ENCODE peak calls at places on chromosomes 4 and X, in four cellular contexts. One of them, this sample, is unnamed.

GRCh38 chr4:54539500-54540029 is 118.2 kb upstream of the KIT start:
- DNase-seq in H9: peak
- DNase-seq in neuronal stem cell: peak
- DNase-seq in IMR-90: peak
- DNase-seq in this sample: peak

GRCh38 chr4:82125863-82126297 is 247.9 kb downstream of the HNRNPD start:
- DNase-seq in IMR-90: no peak
- DNase-seq in neuronal stem cell: no peak
- DNase-seq in H9: no peak
- DNase-seq in this sample: no peak

GRCh38 chrX:50609796-50610195 is 139.2 kb upstream of the DGKK start:
- DNase-seq in neuronal stem cell: no peak
- DNase-seq in IMR-90: peak
- DNase-seq in H9: no peak
- DNase-seq in this sample: no peak

GRCh38 chr4:116913451-116913850 is 171.9 kb downstream of the TRAM1L1 start:
- DNase-seq in IMR-90: no peak
- DNase-seq in neuronal stem cell: no peak
- DNase-seq in H9: no peak
- DNase-seq in this sample: no peak

GRCh38 chr4:94538229-94538628 is 86.5 kb downstream of the PDLIM5 start:
- DNase-seq in neuronal stem cell: no peak
- DNase-seq in H9: no peak
- DNase-seq in IMR-90: no peak
- DNase-seq in this sample: no peak

GRCh38 chr4:143406523-143406922 is 69.8 kb downstream of the GAB1 start:
- DNase-seq in IMR-90: no peak
- DNase-seq in neuronal stem cell: no peak
- DNase-seq in H9: no peak
- DNase-seq in this sample: no peak

GRCh38 chr4:26048378-26048882 is 134.4 kb downstream of the SMIM20 start:
- DNase-seq in H9: no peak
- DNase-seq in IMR-90: peak
- DNase-seq in neuronal stem cell: no peak
- DNase-seq in this sample: no peak

GRCh38 chrX:39626749-39627148 is 471.0 kb downstream of the BCOR start:
- DNase-seq in H9: no peak
- DNase-seq in IMR-90: no peak
- DNase-seq in neuronal stem cell: no peak
- DNase-seq in this sample: no peak

GRCh38 chrX:65928522-65928921 is 111.4 kb downstream of the VSIG4 start:
- DNase-seq in H9: no peak
- DNase-seq in IMR-90: no peak
- DNase-seq in neuronal stem cell: no peak
- DNase-seq in this sample: no peak

GRCh38 chr4:137994858-137995257 is 247.3 kb downstream of the SLC7A11 start:
- DNase-seq in H9: no peak
- DNase-seq in neuronal stem cell: no peak
- DNase-seq in IMR-90: peak
- DNase-seq in this sample: no peak

GRCh38 chrX:38275615-38276014 is 51.7 kb downstream of the RPGR start:
- DNase-seq in IMR-90: peak
- DNase-seq in H9: no peak
- DNase-seq in neuronal stem cell: no peak
- DNase-seq in this sample: no peak

DNA sequence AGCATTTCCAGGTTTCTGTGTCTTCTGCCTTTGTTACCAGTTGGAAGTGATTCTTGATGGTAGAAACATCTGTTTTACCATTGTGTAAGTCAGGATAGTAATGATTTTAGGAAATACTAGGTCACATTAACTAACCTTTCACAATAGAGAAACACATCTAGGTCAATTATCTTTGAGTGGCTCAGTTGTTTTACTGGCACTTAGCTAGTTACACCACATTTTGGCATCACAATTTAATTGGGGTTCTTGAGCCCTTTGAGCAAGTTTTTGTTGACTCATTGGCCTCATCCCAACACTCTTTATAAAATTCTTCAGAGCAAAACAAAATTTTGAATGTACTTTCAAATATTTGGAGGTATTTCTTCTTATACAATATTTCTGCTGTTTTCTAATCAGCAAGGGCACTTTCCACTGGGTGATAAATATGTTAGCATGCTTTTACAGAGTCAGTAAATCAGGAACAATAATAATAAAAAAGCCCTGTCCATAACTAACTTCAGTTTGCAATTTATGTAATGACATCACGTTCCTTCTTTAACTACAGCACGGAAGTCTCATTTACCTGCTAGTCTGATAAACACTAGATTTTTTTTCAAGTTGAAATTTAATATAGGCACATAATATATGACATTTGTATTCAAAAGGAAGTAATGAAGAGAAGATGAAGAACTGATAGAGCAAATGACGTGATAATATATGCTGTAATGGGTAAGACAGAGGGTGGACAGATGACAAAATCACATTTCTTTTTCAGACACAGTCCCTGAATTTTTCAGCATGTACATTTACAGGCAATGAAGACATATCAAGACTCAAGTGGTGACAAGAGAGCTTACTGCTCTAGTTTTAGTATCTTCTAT is 64.9 kb upstream of the GK2 start:
- DNase-seq in neuronal stem cell: no peak
- DNase-seq in IMR-90: no peak
- DNase-seq in H9: no peak
- DNase-seq in this sample: no peak
- H4K8ac ChIP-seq in neuronal stem cell: no peak
- H4K8ac ChIP-seq in IMR-90: no peak
- H4K8ac ChIP-seq in H9: no peak
- H4K8ac ChIP-seq in this sample: no peak

GRCh38 chr4:41361831-41362646 is 105.3 kb downstream of the UCHL1 start:
- DNase-seq in IMR-90: no peak
- DNase-seq in neuronal stem cell: no peak
- DNase-seq in H9: peak
- DNase-seq in this sample: peak

GRCh38 chr4:41359836-41360213 is 103.1 kb downstream of the UCHL1 start:
- DNase-seq in H9: peak
- DNase-seq in IMR-90: no peak
- DNase-seq in neuronal stem cell: no peak
- DNase-seq in this sample: peak

GRCh38 chr4:41362647-41363383 is 106.1 kb downstream of the UCHL1 start:
- DNase-seq in neuronal stem cell: no peak
- DNase-seq in IMR-90: no peak
- DNase-seq in H9: peak
- DNase-seq in this sample: peak

GRCh38 chr4:41360214-41360910 is 103.6 kb downstream of the UCHL1 start:
- DNase-seq in neuronal stem cell: peak
- DNase-seq in H9: peak
- DNase-seq in IMR-90: peak
- DNase-seq in this sample: peak

GRCh38 chr4:41360911-41361830 is 104.4 kb downstream of the UCHL1 start:
- DNase-seq in H9: peak
- DNase-seq in IMR-90: no peak
- DNase-seq in neuronal stem cell: no peak
- DNase-seq in this sample: peak
- H3K23ac ChIP-seq in H9: no peak
- H3K23ac ChIP-seq in IMR-90: peak
- H3K23ac ChIP-seq in neuronal stem cell: peak
- H3K23ac ChIP-seq in this sample: peak

GRCh38 chrX:259692-260355 is 21.4 kb upstream of the PLCXD1 start:
- DNase-seq in H9: peak
- DNase-seq in neuronal stem cell: no peak
- DNase-seq in IMR-90: no peak
- DNase-seq in this sample: no peak

GRCh38 chrX:264634-265455 is 16.3 kb upstream of the PLCXD1 start:
- DNase-seq in neuronal stem cell: no peak
- DNase-seq in H9: no peak
- DNase-seq in IMR-90: no peak
- DNase-seq in this sample: no peak

GRCh38 chrX:261858-262390 is 19.3 kb upstream of the PLCXD1 start:
- DNase-seq in IMR-90: no peak
- DNase-seq in neuronal stem cell: no peak
- DNase-seq in H9: no peak
- DNase-seq in this sample: peak

GRCh38 chrX:261167-261857 is 19.9 kb upstream of the PLCXD1 start:
- DNase-seq in neuronal stem cell: no peak
- DNase-seq in H9: peak
- DNase-seq in IMR-90: peak
- DNase-seq in this sample: peak

GRCh38 chrX:262391-262909 is 18.7 kb upstream of the PLCXD1 start:
- DNase-seq in IMR-90: no peak
- DNase-seq in H9: no peak
- DNase-seq in neuronal stem cell: no peak
- DNase-seq in this sample: no peak
- H4K8ac ChIP-seq in IMR-90: no peak
- H4K8ac ChIP-seq in H9: no peak
- H4K8ac ChIP-seq in neuronal stem cell: no peak
- H4K8ac ChIP-seq in this sample: no peak

DNA sequence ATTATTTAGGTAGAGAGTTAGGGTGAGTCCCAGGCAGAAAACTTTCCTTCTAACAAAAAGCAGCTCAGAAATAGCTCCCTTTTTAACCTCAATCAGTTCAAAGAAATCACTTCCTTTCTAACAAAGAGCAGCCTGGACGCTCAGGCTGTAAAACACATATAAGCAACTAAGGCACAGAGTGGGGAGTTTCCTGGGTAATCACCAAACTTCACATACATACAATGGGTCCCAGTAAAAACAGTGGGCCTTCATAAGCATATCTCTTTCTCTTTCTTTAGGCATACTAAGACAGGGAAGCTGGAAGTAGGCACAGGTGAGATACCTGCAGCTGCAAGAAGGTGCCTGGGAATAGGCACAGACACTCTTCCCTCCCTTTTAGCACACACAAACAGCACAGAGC is 4.9 kb upstream of the NAF1 start:
- DNase-seq in H9: no peak
- DNase-seq in neuronal stem cell: no peak
- DNase-seq in IMR-90: no peak
- DNase-seq in this sample: peak
- H3K23ac ChIP-seq in H9: no peak
- H3K23ac ChIP-seq in neuronal stem cell: no peak
- H3K23ac ChIP-seq in IMR-90: no peak
- H3K23ac ChIP-seq in this sample: no peak

DNA sequence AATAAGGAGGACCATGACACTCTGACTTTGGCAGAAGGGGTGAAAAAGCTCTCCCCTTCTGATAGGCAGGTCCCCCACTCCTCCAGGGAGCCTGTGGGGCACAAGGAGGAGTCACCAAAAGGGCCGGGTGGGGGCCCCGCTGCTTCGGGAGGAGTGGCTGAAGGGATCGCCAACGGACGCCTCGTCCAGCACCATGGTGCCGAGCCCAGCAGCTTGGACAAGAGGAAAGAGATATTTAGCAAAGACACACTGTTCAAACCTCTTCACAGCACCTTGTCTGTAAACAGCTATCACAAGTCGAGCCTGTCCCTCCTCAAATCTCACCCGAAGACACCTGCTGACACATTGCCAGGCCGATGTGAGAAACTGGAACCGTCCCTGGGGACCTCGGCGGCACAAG is 105.6 kb downstream of the STOX2 start:
- DNase-seq in H9: no peak
- DNase-seq in IMR-90: no peak
- DNase-seq in neuronal stem cell: no peak
- DNase-seq in this sample: no peak
- H4K8ac ChIP-seq in H9: no peak
- H4K8ac ChIP-seq in IMR-90: no peak
- H4K8ac ChIP-seq in neuronal stem cell: no peak
- H4K8ac ChIP-seq in this sample: no peak

GRCh38 chr4:15654556-15655222 is 468 bp downstream of the FBXL5 start:
- DNase-seq in H9: peak
- DNase-seq in neuronal stem cell: no peak
- DNase-seq in IMR-90: peak
- DNase-seq in this sample: peak

GRCh38 chr4:15657366-15657765 is 2.2 kb upstream of the FBXL5 start:
- DNase-seq in H9: no peak
- DNase-seq in neuronal stem cell: no peak
- DNase-seq in IMR-90: no peak
- DNase-seq in this sample: no peak

GRCh38 chr4:15656038-15656470 is 897 bp upstream of the FBXL5 start:
- DNase-seq in neuronal stem cell: peak
- DNase-seq in H9: peak
- DNase-seq in IMR-90: no peak
- DNase-seq in this sample: peak

GRCh38 chr4:15653864-15654391 is 1.2 kb downstream of the FBXL5 start:
- DNase-seq in neuronal stem cell: peak
- DNase-seq in H9: no peak
- DNase-seq in IMR-90: peak
- DNase-seq in this sample: peak

GRCh38 chr4:15655223-15656037 is at the start of gene FBXL5:
- DNase-seq in neuronal stem cell: peak
- DNase-seq in H9: peak
- DNase-seq in IMR-90: peak
- DNase-seq in this sample: peak
- H3K23ac ChIP-seq in neuronal stem cell: peak
- H3K23ac ChIP-seq in H9: no peak
- H3K23ac ChIP-seq in IMR-90: peak
- H3K23ac ChIP-seq in this sample: peak

GRCh38 chr4:140756292-140757219 is at the start of gene TBC1D9:
- DNase-seq in neuronal stem cell: peak
- DNase-seq in H9: peak
- DNase-seq in IMR-90: peak
- DNase-seq in this sample: peak
- H4K8ac ChIP-seq in neuronal stem cell: peak
- H4K8ac ChIP-seq in H9: no peak
- H4K8ac ChIP-seq in IMR-90: peak
- H4K8ac ChIP-seq in this sample: no peak

GRCh38 chr4:101953949-101954348 is 163.4 kb downstream of the BANK1 start:
- DNase-seq in H9: peak
- DNase-seq in neuronal stem cell: peak
- DNase-seq in IMR-90: peak
- DNase-seq in this sample: peak
- H3K23ac ChIP-seq in H9: no peak
- H3K23ac ChIP-seq in neuronal stem cell: no peak
- H3K23ac ChIP-seq in IMR-90: peak
- H3K23ac ChIP-seq in this sample: no peak

GRCh38 chr4:499563-499962 is 553 bp downstream of the PIGG start:
- DNase-seq in H9: no peak
- DNase-seq in neuronal stem cell: no peak
- DNase-seq in IMR-90: no peak
- DNase-seq in this sample: no peak

GRCh38 chr4:504076-504475 is 5.1 kb downstream of the PIGG start:
- DNase-seq in IMR-90: no peak
- DNase-seq in neuronal stem cell: no peak
- DNase-seq in H9: no peak
- DNase-seq in this sample: no peak

GRCh38 chr4:498328-498919 is 532 bp downstream of the ZNF721 start:
- DNase-seq in H9: no peak
- DNase-seq in IMR-90: no peak
- DNase-seq in neuronal stem cell: no peak
- DNase-seq in this sample: peak
- H4K8ac ChIP-seq in H9: no peak
- H4K8ac ChIP-seq in IMR-90: peak
- H4K8ac ChIP-seq in neuronal stem cell: no peak
- H4K8ac ChIP-seq in this sample: no peak

GRCh38 chr4:98558366-98558765 is 100.0 kb downstream of the TSPAN5 start:
- DNase-seq in H9: no peak
- DNase-seq in IMR-90: no peak
- DNase-seq in neuronal stem cell: no peak
- DNase-seq in this sample: peak
- H3K23ac ChIP-seq in H9: no peak
- H3K23ac ChIP-seq in IMR-90: peak
- H3K23ac ChIP-seq in neuronal stem cell: no peak
- H3K23ac ChIP-seq in this sample: no peak

This sample was measured in mesendoderm.